ENCODE peak calls at places on chromosome 3, in four cellular contexts. W, H, C and F are unnamed samples. For H3K4me1, the result is how much of the 10 kb centered on the place peaks cover.

GRCh38 chr3:186385856-186386602 is 24.0 kb upstream of the DGKG start:
- DNase-seq in W (no peak), H (no peak), C (no peak), F (no peak)

GRCh38 chr3:153210660-153211059 is 48.6 kb downstream of the RAP2B start:
- DNase-seq in W (no peak), H (no peak), C (no peak), F (no peak)

GRCh38 chr3:123081718-123082369 is 15.0 kb downstream of the PDIA5 start:
- DNase-seq in W (no peak), H (no peak), C (no peak), F (no peak)

GRCh38 chr3:29697989-29698388 is 417.1 kb downstream of the RBMS3 start:
- DNase-seq in W (no peak), H (no peak), C (no peak), F (no peak)

GRCh38 chr3:140768921-140769320 is 91.1 kb downstream of the TRIM42 start:
- DNase-seq in W (no peak), H (no peak), C (no peak), F (no peak)

GRCh38 chr3:116423365-116423764 is 21.9 kb downstream of the LSAMP start:
- DNase-seq in W (no peak), H (no peak), C (no peak), F (no peak)

GRCh38 chr3:13292371-13292770 is 127.8 kb downstream of the NUP210 start:
- DNase-seq in W (no peak), H (no peak), C (no peak), F (no peak)

GRCh38 chr3:62073038-62073437 is 300.3 kb downstream of the FEZF2 start:
- DNase-seq in W (no peak), H (no peak), C (no peak), F (no peak)

GRCh38 chr3:111782447-111782782 is 76.7 kb upstream of the PHLDB2 start:
- DNase-seq in W (no peak), H (no peak), C (no peak), F (no peak)

GRCh38 chr3:89368846-89369245 is 261.4 kb downstream of the EPHA3 start:
- DNase-seq in W (no peak), H (no peak), C (no peak), F (no peak)

GRCh38 chr3:148697311-148698189 is at the start of gene AGTR1:
- DNase-seq in W (peak), H (no peak), C (no peak), F (peak)

GRCh38 chr3:153087595-153088566 is 74.1 kb upstream of the RAP2B start:
- DNase-seq in W (no peak), H (no peak), C (no peak), F (no peak)

GRCh38 chr3:13234155-13234505 is 160.9 kb upstream of the IQSEC1 start:
- DNase-seq in W (no peak), H (peak), C (no peak), F (no peak)

GRCh38 chr3:129469026-129469425 is 29.0 kb downstream of the IFT122 start:
- DNase-seq in W (no peak), H (no peak), C (no peak), F (no peak)
- H3K27ac ChIP-seq in W (no peak), H (no peak), C (no peak), F (no peak)

GRCh38 chr3:136937886-136938285 is 19.9 kb upstream of the IL20RB start:
- DNase-seq in W (no peak), H (no peak), C (no peak), F (no peak)

GRCh38 chr3:136938334-136938733 is 19.4 kb upstream of the IL20RB start:
- DNase-seq in W (no peak), H (no peak), C (no peak), F (no peak)

GRCh38 chr3:136939489-136939888 is 18.3 kb upstream of the IL20RB start:
- DNase-seq in W (no peak), H (no peak), C (no peak), F (no peak)

GRCh38 chr3:136932978-136933812 is 24.6 kb upstream of the IL20RB start:
- DNase-seq in W (no peak), H (no peak), C (no peak), F (no peak)

DNA sequence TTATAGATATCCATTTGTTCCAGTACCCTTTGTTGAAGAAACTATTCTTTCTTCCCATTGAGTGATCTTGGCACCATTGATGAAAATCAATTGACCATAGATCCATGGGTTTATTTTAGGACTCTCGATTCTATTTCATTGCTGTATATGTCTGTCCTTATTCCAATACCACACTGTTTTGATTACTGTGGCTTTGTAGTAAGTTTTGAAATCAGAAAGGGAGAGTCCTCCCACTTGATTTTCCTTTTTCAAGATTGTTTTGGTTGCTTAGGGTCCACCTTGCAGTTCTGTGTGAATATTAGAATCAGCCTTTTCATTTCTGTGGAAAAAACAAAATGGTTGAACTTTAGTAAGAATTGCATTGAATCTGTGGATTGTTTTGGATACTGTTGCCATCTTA is 20.6 kb upstream of the IL20RB start:
- DNase-seq in W (no peak), H (no peak), C (no peak), F (no peak)
- H3K4me1 ChIP-seq in W (under half), H (under half), C (under half), F (under half)

GRCh38 chr3:159632847-159633246 is 355.8 kb upstream of the IL12A start:
- DNase-seq in W (no peak), H (no peak), C (no peak), F (no peak)
- H3K27ac ChIP-seq in W (no peak), H (no peak), C (no peak), F (no peak)

DNA sequence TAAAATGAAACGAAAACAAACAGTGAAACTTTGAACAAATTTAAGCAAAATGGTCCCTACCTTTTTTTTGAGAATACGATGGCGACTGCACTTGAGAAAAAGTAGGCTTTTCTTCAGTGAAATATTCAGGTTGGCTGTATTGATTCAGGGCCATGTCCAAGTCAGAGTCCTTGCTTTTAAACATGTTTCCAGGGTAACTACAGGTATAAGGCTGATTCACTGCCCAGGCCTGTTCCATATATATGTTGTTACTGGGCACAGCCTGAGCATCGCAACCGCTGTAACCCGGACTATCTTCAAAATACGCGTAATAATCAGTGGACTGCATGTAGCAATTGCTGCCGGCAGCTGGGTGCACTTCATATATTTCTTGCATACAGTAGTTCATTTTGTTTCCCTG is 219.9 kb downstream of the NR1D2 start:
- DNase-seq in W (no peak), H (no peak), C (no peak), F (no peak)
- H3K4me1 ChIP-seq in W (under half), H (under half), C (under half), F (half or more)

GRCh38 chr3:37132334-37132733 is 42.0 kb downstream of the LRRFIP2 start:
- DNase-seq in W (no peak), H (no peak), C (no peak), F (no peak)

GRCh38 chr3:37129871-37130270 is 44.5 kb downstream of the LRRFIP2 start:
- DNase-seq in W (no peak), H (no peak), C (no peak), F (no peak)

GRCh38 chr3:37130984-37131975 is 43.1 kb downstream of the LRRFIP2 start:
- DNase-seq in W (no peak), H (no peak), C (no peak), F (no peak)

GRCh38 chr3:37127340-37127739 is 47.0 kb downstream of the LRRFIP2 start:
- DNase-seq in W (no peak), H (no peak), C (no peak), F (no peak)

GRCh38 chr3:37130448-37130847 is 43.9 kb downstream of the LRRFIP2 start:
- DNase-seq in W (no peak), H (no peak), C (no peak), F (no peak)
- H3K27ac ChIP-seq in W (no peak), H (no peak), C (no peak), F (no peak)

DNA sequence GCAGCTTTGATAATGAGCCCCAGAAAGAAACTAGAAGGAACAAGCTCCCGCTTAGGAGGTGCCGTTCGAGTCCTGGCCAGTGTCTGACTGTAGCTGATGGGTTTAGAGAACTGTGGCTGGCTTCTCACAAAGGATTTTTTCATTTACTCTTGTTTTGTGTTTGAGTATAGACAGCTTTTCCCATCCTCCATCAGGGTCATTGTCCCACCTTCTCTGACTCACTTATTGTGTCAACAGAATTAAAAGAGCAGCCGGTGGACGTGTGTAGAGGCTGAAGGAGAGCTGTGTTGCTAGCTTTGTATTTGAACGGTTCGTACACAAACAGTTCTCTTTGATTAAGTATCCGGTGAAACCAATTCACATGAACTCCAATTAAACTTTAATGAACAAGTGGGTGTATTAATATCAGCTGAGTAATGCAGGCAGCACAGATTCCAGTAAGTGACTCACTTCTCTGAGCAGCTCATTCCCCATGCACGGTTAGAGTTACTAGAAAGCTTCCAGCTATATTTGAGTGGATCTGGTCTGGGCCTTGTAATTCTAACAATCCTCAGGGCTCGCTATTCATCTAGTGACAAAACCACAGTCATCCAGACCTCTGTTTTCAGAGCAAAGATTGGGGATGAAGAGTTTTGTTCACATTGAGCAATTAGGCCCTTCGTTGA is 141.0 kb downstream of the LPP start:
- DNase-seq in W (no peak), H (no peak), C (no peak), F (no peak)
- H3K4me1 ChIP-seq in W (under half), H (under half), C (under half), F (half or more)

GRCh38 chr3:24286405-24286804 is 208.2 kb downstream of the THRB start:
- DNase-seq in W (no peak), H (no peak), C (no peak), F (no peak)

GRCh38 chr3:24288538-24289236 is 206.0 kb downstream of the THRB start:
- DNase-seq in W (peak), H (no peak), C (no peak), F (peak)

GRCh38 chr3:24290596-24290995 is 204.1 kb downstream of the THRB start:
- DNase-seq in W (no peak), H (no peak), C (no peak), F (no peak)

DNA sequence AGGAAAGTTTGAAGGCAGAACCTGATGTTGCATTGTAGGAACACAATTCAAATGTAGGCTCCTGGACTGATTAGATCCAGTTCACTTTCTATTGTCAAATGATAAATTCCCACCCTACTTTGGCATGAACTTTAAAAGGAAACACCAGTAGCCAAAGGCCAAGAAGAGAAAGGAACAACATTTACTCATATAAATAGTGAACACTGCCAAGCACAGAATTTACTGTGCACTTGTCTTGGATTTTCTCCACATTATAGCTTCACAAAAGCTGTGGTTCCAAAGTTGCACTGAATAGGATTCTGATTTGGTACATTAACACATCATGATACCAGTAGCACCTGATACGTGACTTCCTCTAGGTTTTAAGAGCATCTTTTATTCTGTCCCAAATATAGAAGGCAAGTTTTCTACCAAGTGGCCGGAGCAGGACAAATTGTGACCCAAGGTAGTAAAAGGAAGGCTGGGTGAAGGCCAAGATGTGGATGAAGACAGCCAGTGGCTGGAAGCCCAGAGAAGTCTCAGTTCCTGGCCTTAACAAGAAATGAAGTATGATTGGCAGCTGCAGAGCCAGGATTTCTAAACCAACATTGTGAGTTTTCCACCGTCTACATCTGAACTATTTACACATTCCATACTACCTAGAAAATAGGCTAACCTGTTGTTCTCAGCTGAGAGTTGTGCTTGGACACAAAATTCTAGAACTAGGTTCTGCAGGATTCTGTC is 206.8 kb downstream of the THRB start:
- DNase-seq in W (peak), H (no peak), C (no peak), F (peak)
- H3K27ac ChIP-seq in W (peak), H (no peak), C (no peak), F (peak)

GRCh38 chr3:194880940-194881925 is 195.6 kb downstream of the FAM43A start:
- DNase-seq in W (no peak), H (no peak), C (no peak), F (no peak)
- H3K4me1 ChIP-seq in W (under half), H (under half), C (under half), F (under half)

GRCh38 chr3:23709987-23710386 is 95.8 kb upstream of the UBE2E1 start:
- DNase-seq in W (no peak), H (no peak), C (no peak), F (no peak)
- H3K27ac ChIP-seq in W (no peak), H (no peak), C (no peak), F (no peak)

DNA sequence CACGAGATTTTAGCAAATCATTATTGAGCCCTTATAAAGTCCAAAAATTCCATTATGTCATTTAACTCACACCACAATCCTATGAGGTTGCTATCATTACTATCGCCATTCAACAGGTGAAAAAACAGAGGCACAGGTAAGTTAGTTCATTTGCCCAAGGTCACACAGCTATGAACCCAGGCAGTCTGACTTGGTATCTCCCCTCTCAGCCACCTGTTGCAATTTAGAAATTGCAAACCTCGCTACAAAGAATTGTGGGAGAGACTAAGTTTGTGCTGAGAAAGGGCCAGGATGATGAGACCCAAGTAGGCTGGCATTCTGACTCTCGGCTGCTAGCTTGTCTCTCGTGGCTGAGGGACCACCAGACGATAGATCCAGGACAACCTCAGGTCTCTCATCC is 57.7 kb downstream of the LMCD1 start:
- DNase-seq in W (no peak), H (no peak), C (no peak), F (no peak)
- H3K4me1 ChIP-seq in W (under half), H (under half), C (under half), F (under half)